ENCODE peak calls at places on chromosomes 6 and 20, in five cellular contexts. E is Peyer's patch, S is keratinocyte, M is breast epithelium, D is gastrocnemius medialis. X is an unnamed sample.

GRCh38 chr6:90241229-90241873 is 55.3 kb downstream of the BACH2 start:
- DNase-seq in D (no peak), M (no peak), E (no peak), S (no peak), X (no peak)

GRCh38 chr6:156933201-156934053 is 156.2 kb downstream of the ARID1B start:
- DNase-seq in S (no peak), M (peak; percentile 34), D (no peak), E (no peak), X (peak; percentile 23)

GRCh38 chr20:3044336-3044965 is 1.0 kb downstream of the GNRH2 start:
- DNase-seq in D (no peak), S (no peak), M (no peak), E (no peak), X (no peak)

GRCh38 chr6:104682722-104683643 is 176.7 kb downstream of the HACE1 start:
- DNase-seq in E (peak; percentile 27), S (no peak), D (no peak), M (no peak), X (peak; percentile 70)

GRCh38 chr20:49690899-49691620 is 22.6 kb downstream of the B4GALT5 start:
- DNase-seq in D (no peak), E (no peak), S (no peak), M (no peak), X (no peak)

GRCh38 chr6:144394209-144394608 is 109.1 kb downstream of the UTRN start:
- DNase-seq in D (no peak), M (no peak), E (no peak), S (no peak), X (no peak)

GRCh38 chr20:33299111-33299603 is 16.1 kb downstream of the BPIFB1 start:
- DNase-seq in M (peak; percentile 26), D (peak; percentile 19), E (peak; percentile 64), S (no peak), X (peak; percentile 96)

GRCh38 chr6:3045369-3045768 is 22.9 kb upstream of the RIPK1 start:
- DNase-seq in D (no peak), S (no peak), E (no peak), M (no peak), X (no peak)

GRCh38 chr6:84623956-84624680 is 140.3 kb downstream of the TBX18 start:
- DNase-seq in D (no peak), E (no peak), M (no peak), S (no peak), X (no peak)

GRCh38 chr6:88983532-88983931 is 20.1 kb upstream of the RNGTT start:
- DNase-seq in M (no peak), D (no peak), S (no peak), E (no peak), X (peak; percentile 14)

GRCh38 chr6:37516076-37516919 is 16.6 kb upstream of the CCDC167 start:
- DNase-seq in M (peak; percentile 74), D (no peak), E (peak; percentile 84), S (no peak), X (no peak)

GRCh38 chr6:113635222-113635970 is 221.7 kb upstream of the MARCKS start:
- DNase-seq in E (no peak), D (no peak), S (no peak), M (no peak), X (no peak)

GRCh38 chr6:143536866-143537691 is 25.6 kb upstream of the FUCA2 start:
- DNase-seq in S (no peak), D (peak; percentile 16), M (no peak), E (peak; percentile 54), X (peak; percentile 57)

GRCh38 chr6:109824105-109824504 is 133.0 kb downstream of the FIG4 start:
- DNase-seq in S (no peak), D (no peak), M (no peak), E (no peak), X (no peak)

GRCh38 chr6:166910601-166911000 is 45.7 kb downstream of the RNASET2 start:
- DNase-seq in M (no peak), S (no peak), E (no peak), D (no peak), X (no peak)

GRCh38 chr6:36746251-36746650 is 48.6 kb downstream of the RAB44 start:
- DNase-seq in E (no peak), M (no peak), D (no peak), S (no peak), X (no peak)

GRCh38 chr20:35145141-35145564 is 2.0 kb downstream of the EDEM2 start:
- DNase-seq in S (peak; percentile 40), D (no peak), M (no peak), E (no peak), X (no peak)

GRCh38 chr6:142926494-142927273 is 18.3 kb downstream of the HIVEP2 start:
- DNase-seq in S (no peak), D (peak; percentile 83), E (peak; percentile 91), M (peak; percentile 64), X (peak; percentile 60)

GRCh38 chr20:18543216-18543615 is 24.0 kb upstream of the SMIM26 start:
- DNase-seq in M (no peak), E (no peak), S (no peak), D (no peak), X (no peak)

GRCh38 chr6:167472876-167473275 is 148.0 kb downstream of the TTLL2 start:
- DNase-seq in D (no peak), E (no peak), M (no peak), S (no peak), X (no peak)

GRCh38 chr6:161356167-161356844 is 82.4 kb upstream of the AGPAT4 start:
- DNase-seq in E (no peak), M (no peak), S (no peak), D (no peak), X (no peak)

GRCh38 chr6:108120311-108120710 is 45.5 kb upstream of the NR2E1 start:
- DNase-seq in D (no peak), E (no peak), M (no peak), S (no peak), X (no peak)

GRCh38 chr6:152583888-152584287 is 53.3 kb downstream of the SYNE1 start:
- DNase-seq in E (no peak), S (no peak), D (no peak), M (no peak), X (no peak)

GRCh38 chr6:6225885-6226284 is 94.6 kb downstream of the F13A1 start:
- DNase-seq in D (no peak), S (no peak), M (no peak), E (no peak), X (no peak)

GRCh38 chr6:14275493-14275851 is 157.9 kb downstream of the CD83 start:
- DNase-seq in S (no peak), M (no peak), E (no peak), D (no peak), X (no peak)

GRCh38 chr20:60224914-60225313 is 266.7 kb downstream of the CDH26 start:
- DNase-seq in S (no peak), D (no peak), E (no peak), M (no peak), X (peak; percentile 35)

GRCh38 chr20:21436186-21436585 is 38.9 kb upstream of the NKX2-4 start:
- DNase-seq in S (peak; percentile 40), D (no peak), M (no peak), E (no peak), X (no peak)

GRCh38 chr6:148440877-148441453 is 98.3 kb downstream of the SASH1 start:
- DNase-seq in M (peak; percentile 87), E (no peak), D (peak; percentile 46), S (peak; percentile 92), X (no peak)

GRCh38 chr6:100462990-100463684 is 1.6 kb downstream of the SIM1 start:
- DNase-seq in E (no peak), D (no peak), M (no peak), S (no peak), X (no peak)

GRCh38 chr6:84791233-84791632 is 26.8 kb upstream of the TBX18 start:
- DNase-seq in E (no peak), M (no peak), S (no peak), D (no peak), X (no peak)

DNA sequence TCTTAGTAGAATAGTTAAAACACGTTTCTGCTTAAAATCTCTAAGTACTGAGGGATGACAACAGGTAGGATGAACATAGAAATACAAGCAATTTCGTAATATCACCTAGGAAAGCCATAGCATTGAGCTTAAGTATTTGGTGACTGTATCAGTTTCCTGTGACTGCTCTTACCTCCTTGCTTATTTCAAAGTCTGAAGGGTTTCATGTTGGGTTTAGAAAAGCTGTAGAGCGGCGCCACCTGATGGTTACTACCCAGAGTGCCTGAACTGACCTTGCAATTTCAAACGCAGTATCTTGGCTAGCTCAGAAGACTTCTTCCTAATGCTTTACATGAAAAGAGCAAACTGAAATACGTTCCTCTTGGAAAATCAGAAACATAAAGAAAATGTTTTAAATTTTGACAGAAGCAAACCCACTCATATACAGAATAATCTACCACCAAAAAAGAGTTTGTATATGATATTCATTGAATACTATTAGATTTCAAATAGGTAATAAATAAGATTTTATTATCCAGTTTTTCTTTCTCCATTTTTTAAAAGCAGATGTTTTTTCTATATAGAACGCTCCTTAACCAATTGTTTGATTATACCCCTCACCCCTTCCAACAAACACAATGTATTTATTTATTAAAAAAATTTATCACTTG is 82.3 kb upstream of the RIPOR2 start:
- DNase-seq in S (peak; percentile 71), D (peak; percentile 67), M (peak; percentile 46), E (peak; percentile 73), X (peak; percentile 22)
- TF ChIP-seq CTCF in S (peak; percentile 81), D (peak; percentile 69), M (no peak), E (peak; percentile 60), X (peak; percentile 75)

DNA sequence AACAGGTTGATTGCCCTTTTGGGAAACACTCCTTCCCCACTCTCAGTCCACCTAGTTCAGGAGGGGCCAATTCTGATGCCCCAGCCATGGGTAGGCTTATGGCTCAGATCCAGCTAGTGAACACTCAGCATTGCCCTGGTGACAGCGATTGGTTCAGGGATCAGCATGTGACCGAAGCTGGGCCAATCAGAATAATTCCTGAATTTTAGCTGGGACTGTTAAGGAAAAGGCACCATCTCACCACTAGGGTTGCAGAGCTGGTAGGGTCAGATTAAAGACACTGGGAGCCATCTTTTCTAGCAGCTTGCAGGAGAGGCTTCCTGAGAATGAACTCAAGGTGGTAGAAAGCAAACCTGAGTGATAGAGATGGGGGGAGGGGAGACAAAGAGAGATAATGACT is 44.4 kb downstream of the EYA2 start:
- DNase-seq in E (no peak), D (no peak), S (no peak), M (no peak), X (no peak)
- TF ChIP-seq CTCF in E (no peak), D (no peak), S (no peak), M (no peak), X (peak; percentile 52)

GRCh38 chr6:115972679-115973078 is 88.0 kb downstream of the FRK start:
- DNase-seq in E (no peak), S (no peak), D (no peak), M (no peak), X (no peak)
- TF ChIP-seq CTCF in E (no peak), S (no peak), D (no peak), M (no peak), X (no peak)

GRCh38 chr6:39420300-39421265 is 98.1 kb upstream of the KCNK16 start:
- DNase-seq in M (no peak), E (no peak), D (peak; percentile 24), S (no peak), X (no peak)
- TF ChIP-seq CTCF in M (no peak), E (no peak), D (no peak), S (no peak), X (no peak)

GRCh38 chr20:43003318-43003928 is 186.3 kb downstream of the PTPRT start:
- DNase-seq in D (no peak), M (no peak), E (no peak), S (no peak), X (no peak)
- TF ChIP-seq CTCF in D (no peak), M (no peak), E (no peak), S (no peak), X (no peak)

X was measured in neural crest cell.